ENCODE peak calls at places on chromosome 21, in eight cellular contexts. V is NCI-H345, L is BE2C, G is SW480, O is AML-193, N is NCI-H1092, J is nephron progenitor cell, Z is fibroblast of lung. H is an unnamed sample.

GRCh38 chr21:36663033-36663855 is 35.7 kb upstream of the SIM2 start:
- DNase-seq in V (no peak), L (no peak), G (no peak), O (no peak), N (no peak), J (peak), Z (peak), H (no peak)

GRCh38 chr21:34890724-34891609 is 158.1 kb downstream of the RUNX1 start:
- DNase-seq in V (no peak), L (no peak), G (no peak), O (peak), N (no peak), J (peak), Z (peak), H (peak)

GRCh38 chr21:44454747-44455523 is at the start of gene LRRC3:
- DNase-seq in V (peak), L (peak), G (peak), O (no peak), N (peak), J (peak), Z (peak), H (peak)

GRCh38 chr21:41805038-41805437 is 38.2 kb upstream of the RIPK4 start:
- DNase-seq in V (no peak), L (no peak), G (no peak), O (no peak), N (no peak), J (no peak), Z (no peak), H (no peak)

GRCh38 chr21:44304846-44305245 is 5.0 kb downstream of the PFKL start:
- DNase-seq in V (peak), L (peak), G (peak), O (peak), N (peak), J (peak), Z (peak), H (no peak)

GRCh38 chr21:43763901-43764523 is 12.1 kb downstream of the CSTB start:
- DNase-seq in V (no peak), L (no peak), G (no peak), O (no peak), N (no peak), J (no peak), Z (no peak), H (no peak)

GRCh38 chr21:38652396-38652795 is 153.3 kb upstream of the ETS2 start:
- DNase-seq in V (no peak), L (no peak), G (no peak), O (no peak), N (no peak), J (no peak), Z (no peak), H (no peak)

GRCh38 chr21:46459356-46460112 is 843 bp downstream of the DIP2A start:
- DNase-seq in V (no peak), L (peak), G (no peak), O (peak), N (no peak), J (peak), Z (peak), H (peak)

GRCh38 chr21:45228656-45229240 is 58.9 kb downstream of the POFUT2 start:
- DNase-seq in V (no peak), L (no peak), G (no peak), O (no peak), N (no peak), J (no peak), Z (no peak), H (no peak)

H was measured in posterior vena cava.